ENCODE peak calls at places on chromosome 14, in four cellular contexts. K is K562, X is cardiac muscle cell, V is aorta. Q is an unnamed sample. For H3K4me1, the result is how much of the 10 kb centered on the place peaks cover.

GRCh38 chr14:53963491-53964227 is 7.0 kb upstream of the BMP4 start:
- DNase-seq in X (peak), V (peak), K (no peak), Q (no peak)

GRCh38 chr14:54040851-54041250 is 84.2 kb upstream of the BMP4 start:
- DNase-seq in V (no peak), K (no peak), X (no peak), Q (no peak)

GRCh38 chr14:59425322-59425945 is 39.7 kb downstream of the GPR135 start:
- DNase-seq in V (no peak), X (peak), K (no peak), Q (no peak)

GRCh38 chr14:35879654-35880249 is 53.6 kb downstream of the BRMS1L start:
- DNase-seq in V (no peak), K (no peak), X (peak), Q (no peak)

GRCh38 chr14:61260939-61261776 is 20.0 kb downstream of the TMEM30B start:
- DNase-seq in V (peak), K (no peak), X (peak), Q (no peak)

GRCh38 chr14:68283378-68284123 is 464.0 kb downstream of the RAD51B start:
- DNase-seq in X (peak), K (no peak), V (no peak), Q (peak)

GRCh38 chr14:60222820-60223219 is 26.2 kb upstream of the PPM1A start:
- DNase-seq in V (peak), K (no peak), X (no peak), Q (no peak)

GRCh38 chr14:36662543-36663403 is 1.1 kb downstream of the PAX9 start:
- DNase-seq in V (no peak), K (peak), X (no peak), Q (no peak)

GRCh38 chr14:72800848-72801370 is 93.0 kb downstream of the DPF3 start:
- DNase-seq in K (no peak), X (no peak), V (no peak), Q (no peak)

GRCh38 chr14:20460458-20461229 is 590 bp downstream of the PIP4P1 start:
- DNase-seq in K (peak), V (no peak), X (no peak), Q (no peak)

GRCh38 chr14:75267141-75267601 is 11.5 kb upstream of the FOS start:
- DNase-seq in X (peak), K (no peak), V (peak), Q (no peak)

GRCh38 chr14:104771374-104771773 is 18.4 kb downstream of the SIVA1 start:
- DNase-seq in V (no peak), K (no peak), X (no peak), Q (no peak)

GRCh38 chr14:33928895-33929294 is 22.0 kb downstream of the EGLN3 start:
- DNase-seq in K (no peak), V (no peak), X (no peak), Q (no peak)

GRCh38 chr14:69768873-69769272 is 1.9 kb downstream of the SRSF5 start:
- DNase-seq in V (no peak), X (no peak), K (no peak), Q (no peak)

GRCh38 chr14:22884721-22885523 is 1.9 kb downstream of the REM2 start:
- DNase-seq in X (no peak), V (no peak), K (no peak), Q (no peak)

GRCh38 chr14:51020024-51020710 is 74.7 kb downstream of the TRIM9 start:
- DNase-seq in K (no peak), X (peak), V (peak), Q (no peak)

GRCh38 chr14:91888641-91889476 is 21.5 kb upstream of the TC2N start:
- DNase-seq in X (no peak), V (no peak), K (no peak), Q (no peak)

GRCh38 chr14:35814371-35815005 is 5.4 kb upstream of the RALGAPA1 start:
- DNase-seq in K (peak), X (peak), V (peak), Q (no peak)

GRCh38 chr14:77051101-77051500 is 22.6 kb upstream of the IRF2BPL start:
- DNase-seq in K (no peak), X (no peak), V (peak), Q (peak)

GRCh38 chr14:49546766-49547165 is 39.4 kb downstream of the RPS29 start:
- DNase-seq in V (no peak), K (no peak), X (no peak), Q (no peak)

GRCh38 chr14:61406198-61406597 is 84.8 kb downstream of the PRKCH start:
- DNase-seq in K (no peak), X (no peak), V (no peak), Q (no peak)

DNA sequence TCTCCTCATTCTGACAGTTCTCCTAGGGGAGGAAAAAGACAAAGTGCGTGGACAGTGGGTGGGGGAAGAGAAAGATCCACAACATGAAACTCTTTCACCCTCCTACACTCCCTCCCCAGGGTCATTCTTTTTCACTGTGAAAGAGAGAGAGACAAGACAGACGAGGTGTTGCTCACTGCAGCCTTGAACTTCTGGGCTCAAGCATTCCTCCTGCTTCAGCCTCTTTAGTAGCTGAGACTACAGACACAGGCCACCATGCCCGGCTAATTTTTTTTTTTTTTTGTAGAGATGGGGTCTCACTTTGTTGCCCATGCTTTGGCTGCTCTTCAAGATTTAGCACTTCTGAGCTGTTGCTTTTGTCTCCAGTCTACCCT is 2.7 kb downstream of the GPX2 start:
- DNase-seq in X (no peak), V (no peak), K (no peak), Q (no peak)
- H3K4me1 ChIP-seq in X (under half), V (under half), K (under half), Q (under half)

GRCh38 chr14:98758440-98758839 is 513.6 kb downstream of the BCL11B start:
- DNase-seq in K (no peak), V (no peak), X (no peak), Q (no peak)
- H3K4me3 ChIP-seq in K (no peak), V (no peak), X (no peak), Q (no peak)

DNA sequence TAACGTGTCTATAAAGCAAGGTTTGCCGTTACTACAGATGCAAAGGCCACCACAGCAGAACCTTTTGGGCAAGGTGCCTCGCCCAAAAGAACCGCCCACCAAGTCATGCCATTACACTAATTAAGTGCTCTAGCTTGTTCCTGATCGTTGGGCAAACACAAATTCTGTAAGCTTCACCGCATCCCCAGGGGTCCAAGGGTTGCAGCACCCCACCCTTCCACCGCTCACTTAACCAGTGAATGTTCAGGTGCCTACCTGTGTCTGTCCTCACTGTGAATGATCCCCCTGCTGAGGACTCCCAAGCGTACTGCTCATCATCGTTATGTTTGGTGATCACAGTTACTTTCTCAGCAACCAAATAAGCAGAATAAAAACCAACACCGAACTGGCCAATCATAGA is 1.3 kb downstream of the HSP90AA1 start:
- DNase-seq in K (no peak), V (no peak), X (no peak), Q (peak)
- H3K4me1 ChIP-seq in K (under half), V (under half), X (under half), Q (half or more)

DNA sequence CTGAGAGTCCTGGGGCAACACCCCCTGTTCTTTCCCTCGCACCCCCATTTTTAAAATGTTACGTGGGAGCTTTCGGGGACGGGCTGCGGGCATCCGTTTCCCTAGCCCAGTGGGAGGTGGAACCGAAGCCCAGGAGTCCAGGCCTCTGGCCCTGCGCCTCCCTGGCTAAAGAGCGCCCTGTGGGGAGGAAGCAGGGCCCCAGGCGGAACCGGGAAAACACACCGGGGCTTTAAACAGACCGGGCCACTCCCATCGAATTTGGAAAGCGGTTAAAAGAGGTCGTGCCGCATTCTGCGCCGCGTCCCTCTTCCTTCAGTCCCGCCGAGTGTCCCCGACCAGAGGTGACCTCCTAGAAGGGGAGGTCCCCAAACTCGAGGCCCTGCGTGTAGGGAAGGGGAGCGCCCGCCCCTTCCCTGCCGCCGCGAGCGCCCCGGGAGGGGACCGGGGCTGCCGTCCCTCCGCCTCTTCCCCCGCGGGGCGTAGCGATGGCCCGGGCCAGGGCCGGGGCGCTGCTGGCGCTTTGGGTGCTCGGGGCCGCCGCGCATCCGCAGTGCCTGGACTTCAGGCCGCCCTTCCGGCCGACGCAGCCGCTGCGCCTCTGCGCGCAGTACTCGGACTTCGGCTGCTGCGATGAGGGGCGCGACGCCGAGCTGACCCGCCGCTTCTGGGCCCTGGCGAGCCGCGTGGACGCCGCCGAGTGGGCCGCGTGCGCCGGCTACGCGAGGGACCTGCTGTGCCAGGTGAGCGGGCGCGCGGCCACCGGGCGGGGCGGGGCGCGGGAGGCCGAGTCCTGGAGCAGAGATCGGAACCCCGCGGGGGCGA is at the start of gene HHIPL1:
- DNase-seq in K (no peak), V (no peak), X (peak), Q (no peak)
- H3K4me3 ChIP-seq in K (no peak), V (peak), X (peak), Q (peak)

DNA sequence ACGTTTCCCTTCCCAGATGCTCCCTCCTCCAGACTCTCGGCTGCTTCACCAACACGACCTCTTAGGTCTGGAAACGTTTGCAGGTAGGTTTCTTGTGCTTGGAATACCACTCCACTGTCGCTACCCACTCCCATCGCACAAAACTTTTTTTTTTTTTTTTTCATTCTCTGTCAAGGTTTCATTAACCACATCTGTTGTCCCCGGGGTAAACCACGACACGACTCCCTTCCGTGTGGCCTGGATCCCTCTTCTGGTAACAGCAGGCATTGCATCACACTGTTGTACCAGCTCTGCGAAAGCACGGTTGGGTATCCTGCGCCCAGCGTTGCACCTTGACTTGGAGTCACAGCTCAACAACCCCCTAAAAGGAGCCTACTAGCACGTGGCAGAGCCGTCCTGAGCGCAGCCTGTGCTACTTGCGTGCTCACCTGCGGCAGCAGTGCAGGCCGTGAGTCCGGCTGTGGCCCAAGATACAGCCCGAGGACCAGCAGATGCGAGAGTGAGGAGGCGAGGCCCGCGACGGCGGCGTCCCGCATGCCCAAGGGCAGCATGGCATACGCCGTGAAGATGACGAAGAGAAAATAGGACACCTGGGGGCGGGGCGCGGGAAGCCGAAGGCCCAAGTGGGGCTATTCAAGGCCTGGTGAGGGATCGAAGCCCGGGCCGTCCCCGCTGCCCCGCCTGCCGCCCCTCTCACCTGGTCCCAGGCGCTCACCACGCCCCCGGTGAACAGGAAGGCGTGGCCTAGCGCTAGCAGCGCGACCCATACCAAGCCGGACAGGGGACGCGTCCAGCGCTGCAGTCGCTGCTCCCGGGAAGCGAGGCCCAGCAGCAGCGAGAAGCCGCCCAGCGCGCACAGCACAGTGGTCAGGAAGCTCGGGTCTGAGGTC is 2.5 kb downstream of the ADCY4 start:
- DNase-seq in X (peak), V (peak), K (peak), Q (peak)
- H3K4me1 ChIP-seq in X (under half), V (under half), K (under half), Q (half or more)

DNA sequence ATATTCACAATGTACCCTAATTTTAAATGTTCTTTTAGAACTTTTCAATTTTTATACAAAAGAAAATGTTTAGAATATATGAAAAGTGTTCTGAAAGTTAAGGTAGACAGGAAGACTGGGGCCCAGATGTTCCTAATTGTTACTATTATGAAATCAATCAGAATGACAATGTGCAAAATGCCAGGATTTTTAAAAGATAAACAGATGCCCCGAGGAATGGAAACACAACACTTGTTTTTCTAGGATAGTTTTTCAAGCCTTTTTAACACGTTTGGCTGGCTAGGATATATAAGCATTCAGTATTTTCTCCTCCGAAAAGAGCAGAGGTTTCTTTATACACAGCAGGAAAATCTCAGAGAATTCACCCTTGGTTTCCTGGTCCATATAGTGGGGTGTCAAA is 106.8 kb downstream of the ESR2 start:
- DNase-seq in K (no peak), X (no peak), V (no peak), Q (no peak)
- H3K4me3 ChIP-seq in K (no peak), X (peak), V (no peak), Q (no peak)

DNA sequence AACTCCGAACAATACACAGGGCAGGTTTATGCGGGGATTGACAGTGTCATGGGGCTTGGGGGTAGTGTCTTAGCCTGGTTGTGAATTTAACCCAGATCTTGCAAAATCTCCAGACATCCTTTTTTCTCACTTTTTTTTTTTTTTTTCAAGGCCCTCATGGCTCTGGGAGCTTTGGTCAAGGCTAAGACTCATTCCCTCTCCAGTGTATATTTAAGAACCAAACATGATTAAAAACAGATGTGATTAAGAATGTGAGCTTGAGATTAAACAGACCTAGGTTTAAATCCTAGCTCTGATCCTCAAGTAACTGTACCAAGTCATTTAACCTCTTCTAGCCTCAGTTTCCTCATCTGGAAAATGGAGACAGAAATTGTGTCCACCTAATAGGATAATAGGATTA is 151.7 kb upstream of the FUT8 start:
- DNase-seq in K (no peak), X (peak), V (no peak), Q (no peak)
- H3K4me1 ChIP-seq in K (under half), X (under half), V (under half), Q (under half)

GRCh38 chr14:101780390-101780789 is 18.9 kb downstream of the PPP2R5C start:
- DNase-seq in K (no peak), X (no peak), V (no peak), Q (no peak)

GRCh38 chr14:101780887-101781239 is 19.4 kb downstream of the PPP2R5C start:
- DNase-seq in X (no peak), V (no peak), K (no peak), Q (no peak)

GRCh38 chr14:101783260-101784016 is 21.9 kb downstream of the PPP2R5C start:
- DNase-seq in K (no peak), V (no peak), X (no peak), Q (no peak)

GRCh38 chr14:101784631-101785030 is 23.1 kb downstream of the PPP2R5C start:
- DNase-seq in V (no peak), X (no peak), K (no peak), Q (no peak)

DNA sequence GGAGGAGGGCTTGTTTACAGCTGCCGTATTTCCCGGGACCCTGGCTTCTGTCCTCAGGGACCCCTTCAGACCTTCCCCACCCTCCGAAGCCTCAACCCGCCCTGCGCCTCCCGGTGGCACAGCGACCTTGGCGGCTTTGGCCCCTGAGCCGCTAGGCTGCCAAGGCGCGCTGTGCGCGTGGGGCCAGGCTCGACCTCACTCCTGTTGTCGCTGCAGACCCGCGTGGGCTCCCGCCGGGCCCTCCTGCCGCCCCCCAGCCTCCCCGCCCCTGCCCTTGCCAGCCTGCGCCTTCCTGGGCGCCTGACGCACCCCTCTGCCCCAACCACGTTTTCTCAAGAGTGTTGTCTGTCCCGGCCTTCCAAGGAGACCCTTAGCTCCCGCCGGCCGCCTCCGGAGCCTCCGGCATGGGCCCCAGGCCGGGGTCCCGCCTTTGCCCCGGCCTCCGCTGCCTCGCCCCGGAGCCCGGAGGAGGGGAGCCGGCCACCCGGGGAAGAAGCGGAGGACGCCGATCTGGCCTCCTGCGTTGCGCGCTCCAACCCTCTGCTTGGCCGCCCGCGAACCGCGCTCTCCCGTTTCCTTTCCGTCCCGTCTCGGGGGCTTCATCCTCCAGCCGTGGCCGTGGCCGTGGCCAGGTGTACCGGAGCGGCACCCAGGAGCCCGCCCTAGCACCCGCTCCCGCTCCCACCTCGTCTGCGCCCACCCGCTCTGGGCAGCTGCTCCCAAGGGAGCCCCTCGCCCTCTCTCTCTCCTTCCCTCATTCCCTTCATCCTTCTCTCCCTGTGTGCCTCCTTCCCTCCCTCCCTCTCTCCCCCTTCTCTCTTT is 19.9 kb downstream of the PPP2R5C start:
- DNase-seq in K (no peak), X (peak), V (peak), Q (no peak)
- H3K4me3 ChIP-seq in K (no peak), X (peak), V (peak), Q (peak)

Q was measured in spleen.